ENCODE peak calls at places on chromosome 1, in seven cellular contexts. B is stomach, L is upper lobe of left lung, E is sigmoid colon, G is K562, Q is transverse colon, A is prostate gland. X is an unnamed sample.

GRCh38 chr1:206814716-206815341 is 42.5 kb upstream of the IL10 start:
- DNase-seq in L (no peak), G (no peak), Q (no peak), B (no peak), E (no peak), A (no peak), X (no peak)

GRCh38 chr1:246699095-246699735 is 25.0 kb upstream of the SCCPDH start:
- DNase-seq in A (peak; percentile 84), E (peak; percentile 95), G (peak; percentile 85), L (no peak), Q (peak; percentile 93), B (peak; percentile 93), X (peak; percentile 76)

GRCh38 chr1:116466810-116467557 is 93.9 kb downstream of the ATP1A1 start:
- DNase-seq in B (no peak), A (no peak), L (no peak), Q (no peak), E (no peak), G (no peak), X (no peak)

GRCh38 chr1:52944566-52944965 is 17.5 kb downstream of the SCP2 start:
- DNase-seq in G (no peak), B (no peak), Q (no peak), A (no peak), L (no peak), E (no peak), X (no peak)

GRCh38 chr1:40901886-40902633 is 39.9 kb upstream of the CITED4 start:
- DNase-seq in Q (no peak), B (no peak), L (no peak), E (no peak), G (no peak), A (no peak), X (no peak)

GRCh38 chr1:64323054-64323453 is 119.6 kb downstream of the UBE2U start:
- DNase-seq in E (no peak), A (no peak), B (no peak), G (no peak), L (no peak), Q (no peak), X (no peak)

GRCh38 chr1:214864896-214865688 is 217.4 kb upstream of the KCNK2 start:
- DNase-seq in E (no peak), G (no peak), Q (no peak), L (no peak), A (no peak), B (no peak), X (no peak)

GRCh38 chr1:146012703-146013565 is 8.6 kb downstream of the HJV start:
- DNase-seq in A (peak; percentile 61), B (peak; percentile 39), G (peak; percentile 51), Q (no peak), L (no peak), E (peak; percentile 57), X (no peak)

GRCh38 chr1:160211010-160211790 is 6.0 kb downstream of the PEA15 start:
- DNase-seq in L (no peak), G (peak; percentile 68), E (no peak), A (no peak), Q (no peak), B (no peak), X (no peak)

GRCh38 chr1:98903726-98904125 is 100.9 kb downstream of the PLPPR5 start:
- DNase-seq in L (no peak), G (no peak), Q (no peak), A (no peak), B (no peak), E (no peak), X (no peak)

GRCh38 chr1:172244865-172245264 is 175.6 kb upstream of the C1orf105 start:
- DNase-seq in B (no peak), Q (no peak), E (no peak), G (no peak), A (no peak), L (no peak), X (no peak)

GRCh38 chr1:62381831-62382505 is 54.9 kb upstream of the USP1 start:
- DNase-seq in G (no peak), L (no peak), Q (no peak), B (no peak), A (no peak), E (no peak), X (no peak)

GRCh38 chr1:14666376-14666775 is 67.9 kb downstream of the KAZN start:
- DNase-seq in L (no peak), E (no peak), Q (no peak), B (no peak), G (no peak), A (no peak), X (no peak)

GRCh38 chr1:156838972-156839371 is 19.9 kb downstream of the INSRR start:
- DNase-seq in L (no peak), A (no peak), G (peak; percentile 76), Q (no peak), E (no peak), B (peak; percentile 28), X (peak; percentile 60)

GRCh38 chr1:60984066-60984799 is 98.1 kb upstream of the NFIA start:
- DNase-seq in E (peak; percentile 91), Q (no peak), G (no peak), L (no peak), A (no peak), B (no peak), X (no peak)

GRCh38 chr1:27099154-27099903 is 55.6 kb downstream of the SLC9A1 start:
- DNase-seq in L (no peak), B (peak; percentile 48), Q (peak; percentile 23), E (no peak), G (peak; percentile 57), A (no peak), X (peak; percentile 50)

GRCh38 chr1:220084460-220084859 is 5.1 kb downstream of the BPNT1 start:
- DNase-seq in G (no peak), E (no peak), A (no peak), B (no peak), Q (no peak), L (no peak), X (no peak)

GRCh38 chr1:220093361-220094015 is 444 bp upstream of the IARS2 start:
- DNase-seq in A (no peak), E (no peak), Q (no peak), G (no peak), L (no peak), B (no peak), X (no peak)

GRCh38 chr1:220094016-220094911 is at the start of gene IARS2:
- DNase-seq in G (peak; percentile 98), B (peak; percentile 92), L (peak; percentile 98), A (peak; percentile 80), E (peak; percentile 92), Q (peak; percentile 93), X (peak; percentile 82)

GRCh38 chr1:220092694-220093093 is 1.2 kb upstream of the IARS2 start:
- DNase-seq in B (no peak), G (no peak), L (no peak), A (no peak), E (no peak), Q (no peak), X (no peak)

GRCh38 chr1:220089650-220090556 is at the start of gene BPNT1:
- DNase-seq in G (peak; percentile 90), Q (peak; percentile 99), A (peak; percentile 93), B (peak; percentile 99), E (peak; percentile 96), L (no peak), X (peak; percentile 48)
- TF ChIP-seq POLR2AphosphoS5 in G (peak; percentile 54), Q (peak; percentile 84), A (peak; percentile 97), B (peak; percentile 65), E (peak; percentile 32), L (peak; percentile 38), X (peak; percentile 76)

DNA sequence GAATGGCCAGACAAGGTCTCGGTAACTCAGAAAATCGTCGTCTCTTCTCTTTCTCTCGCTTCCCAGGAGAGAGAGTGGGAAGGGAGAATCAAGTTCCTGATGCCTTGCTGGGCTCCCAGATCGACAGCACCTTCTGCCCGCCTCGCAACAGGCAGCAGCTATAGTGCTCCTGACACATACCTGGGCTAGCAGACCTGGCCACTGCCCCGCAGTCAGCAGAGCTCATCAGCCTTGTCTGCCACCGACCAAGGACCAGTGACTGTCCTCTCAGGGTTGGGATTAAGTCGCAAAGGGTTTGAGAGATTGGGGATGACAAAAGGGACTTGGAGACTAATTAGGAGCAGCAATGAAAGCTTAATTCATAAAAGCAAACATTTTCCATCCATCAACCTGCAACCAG is 4.1 kb downstream of the RUNX3 start:
- DNase-seq in G (no peak), Q (no peak), E (no peak), A (no peak), L (no peak), B (no peak), X (no peak)
- TF ChIP-seq POLR2A in G (no peak), Q (no peak), E (no peak), A (no peak), L (no peak), B (no peak), X (no peak)

GRCh38 chr1:170669036-170669435 is 5.1 kb downstream of the PRRX1 start:
- DNase-seq in E (no peak), Q (no peak), A (no peak), B (no peak), G (no peak), L (no peak), X (no peak)
- TF ChIP-seq POLR2AphosphoS5 in E (no peak), Q (no peak), A (no peak), B (no peak), G (no peak), L (no peak), X (no peak)

DNA sequence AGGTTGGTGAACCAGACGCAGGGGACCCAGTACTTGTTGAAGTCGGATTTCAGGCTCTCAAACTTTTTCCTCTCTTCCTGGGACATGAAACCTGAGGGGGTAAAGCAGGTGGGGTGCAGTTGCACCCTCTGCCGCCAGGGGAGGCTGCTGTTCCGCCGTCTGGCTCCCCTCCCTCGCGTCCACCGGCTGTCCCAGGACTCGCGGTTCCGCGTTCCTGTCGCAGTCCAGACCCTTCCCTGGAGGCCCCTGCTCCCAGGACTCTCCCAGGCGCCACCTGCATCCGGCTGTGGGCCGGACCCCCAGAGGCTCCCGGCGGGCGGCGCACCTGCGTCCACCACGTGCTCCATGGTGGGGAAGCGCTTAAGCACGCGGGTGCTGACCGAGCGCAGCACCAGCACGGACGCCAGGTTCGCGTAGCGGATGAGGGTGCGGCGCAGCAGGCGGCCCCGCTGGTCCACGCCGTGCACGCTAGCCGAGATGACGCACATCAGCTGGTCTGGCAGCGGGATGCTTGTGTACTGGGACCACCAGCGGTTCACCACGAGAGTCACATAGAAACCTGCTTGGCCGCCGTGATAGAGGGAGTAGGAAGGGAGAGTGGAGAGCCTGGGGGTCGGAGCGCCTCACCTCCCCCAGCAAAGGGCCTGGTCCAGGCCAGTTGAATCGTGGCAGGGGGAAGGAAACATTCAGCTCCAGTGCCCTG is 1.7 kb downstream of the BEST4 start:
- DNase-seq in A (peak; percentile 54), L (peak; percentile 93), B (peak; percentile 77), G (peak; percentile 78), Q (peak; percentile 84), E (peak; percentile 87), X (peak; percentile 68)
- TF ChIP-seq POLR2A in A (no peak), L (no peak), B (no peak), G (no peak), Q (peak; percentile 14), E (no peak), X (no peak)